ENCODE peak calls at places on chromosome X, in four cellular contexts. G is stimulated activated CD4-positive, alpha-beta T cell treated with anti-CD3 and anti-CD28 coated beads, Interleukin-15, amount 100 ng/mL, for 48 hours; M is MV-4-11; Q is thoracic aorta. A is an unnamed sample.
A peak's percentile ranks its signal among the peaks of the same experiment; 100 is the strongest.

GRCh38 chrX:137051978-137052640 is 18.3 kb upstream of the GPR101 start:
- DNase-seq in G (peak; percentile 59), M (no peak), Q (no peak), A (peak; percentile 61)

GRCh38 chrX:120769576-120770341 is 105.9 kb downstream of the CT47B1 start:
- DNase-seq in Q (no peak), G (no peak), M (peak; percentile 49), A (no peak)

GRCh38 chrX:123835661-123836371 is 24.0 kb upstream of the XIAP start:
- DNase-seq in G (peak; percentile 20), Q (no peak), M (peak; percentile 66), A (no peak)

GRCh38 chrX:102684772-102685520 is 27.3 kb upstream of the GPRASP2 start:
- DNase-seq in Q (no peak), G (no peak), M (peak; percentile 1), A (no peak)

GRCh38 chrX:30673884-30674598 is 20.8 kb downstream of the GK start:
- DNase-seq in G (no peak), M (no peak), Q (no peak), A (no peak)

GRCh38 chrX:1576201-1577101 is 15.0 kb upstream of the AKAP17A start:
- DNase-seq in M (no peak), G (no peak), Q (no peak), A (no peak)

GRCh38 chrX:10615931-10616780 is 4.2 kb downstream of the MID1 start:
- DNase-seq in Q (no peak), M (peak; percentile 2), G (no peak), A (no peak)

GRCh38 chrX:152619897-152620296 is 17.8 kb upstream of the GABRQ start:
- DNase-seq in Q (no peak), G (no peak), M (no peak), A (no peak)

GRCh38 chrX:44996282-44996681 is 123.3 kb downstream of the KDM6A start:
- DNase-seq in G (no peak), M (no peak), Q (no peak), A (no peak)

GRCh38 chrX:19751068-19751467 is 136.3 kb downstream of the SH3KBP1 start:
- DNase-seq in Q (no peak), G (no peak), M (no peak), A (no peak)

GRCh38 chrX:1398431-1399340 is 6.8 kb upstream of the SLC25A6 start:
- DNase-seq in G (no peak), M (no peak), Q (no peak), A (no peak)

GRCh38 chrX:49988128-49988527 is 65.7 kb downstream of the CLCN5 start:
- DNase-seq in G (no peak), M (peak; percentile 11), Q (no peak), A (no peak)

GRCh38 chrX:18885317-18886004 is 98.5 kb downstream of the PHKA2 start:
- DNase-seq in M (peak; percentile 3), G (no peak), Q (no peak), A (no peak)

GRCh38 chrX:100658936-100659335 is 14.9 kb downstream of the SRPX2 start:
- DNase-seq in M (no peak), Q (no peak), G (no peak), A (no peak)

GRCh38 chrX:48789366-48790220 is 3.2 kb downstream of the GATA1 start:
- DNase-seq in Q (no peak), M (no peak), G (no peak), A (no peak)

GRCh38 chrX:25015486-25016360 is at the start of gene ARX:
- DNase-seq in G (peak; percentile 16), M (no peak), Q (no peak), A (no peak)

GRCh38 chrX:20116087-20116574 is 576 bp downstream of the MAP7D2 start:
- DNase-seq in Q (no peak), M (no peak), G (no peak), A (no peak)

GRCh38 chrX:253451-254297 is 27.5 kb upstream of the PLCXD1 start:
- DNase-seq in Q (no peak), G (no peak), M (no peak), A (no peak)

GRCh38 chrX:23937100-23937499 is 29.3 kb downstream of the CXorf58 start:
- DNase-seq in G (no peak), M (no peak), Q (no peak), A (no peak)

GRCh38 chrX:3299626-3300025 is 46.8 kb downstream of the MXRA5 start:
- DNase-seq in M (no peak), Q (no peak), G (no peak), A (no peak)

GRCh38 chrX:130299279-130300009 is 30.7 kb upstream of the ZNF280C start:
- DNase-seq in Q (no peak), G (no peak), M (no peak), A (no peak)

GRCh38 chrX:149374751-149375150 is 130.4 kb downstream of the IDS start:
- DNase-seq in G (no peak), Q (no peak), M (no peak), A (no peak)

GRCh38 chrX:48683411-48683982 is at the start of gene WAS:
- DNase-seq in Q (no peak), M (peak; percentile 88), G (peak; percentile 36), A (no peak)

GRCh38 chrX:19332983-19333382 is 10.7 kb upstream of the PDHA1 start:
- DNase-seq in G (no peak), M (no peak), Q (no peak), A (no peak)

GRCh38 chrX:68714856-68715255 is 67.4 kb downstream of the STARD8 start:
- DNase-seq in Q (no peak), M (no peak), G (no peak), A (no peak)

GRCh38 chrX:64151911-64152310 is 53.6 kb downstream of the AMER1 start:
- DNase-seq in G (no peak), M (no peak), Q (no peak), A (no peak)

GRCh38 chrX:2608638-2609430 is 82.3 kb upstream of the CD99 start:
- DNase-seq in M (no peak), G (peak; percentile 77), Q (peak; percentile 15), A (peak; percentile 75)

GRCh38 chrX:13311560-13311959 is 8.3 kb downstream of the ATXN3L start:
- DNase-seq in M (no peak), G (no peak), Q (no peak), A (no peak)

GRCh38 chrX:13816899-13817298 is at the start of gene GPM6B:
- DNase-seq in G (no peak), M (no peak), Q (no peak), A (no peak)

GRCh38 chrX:153338836-153339235 is 4.9 kb downstream of the ZNF275 start:
- DNase-seq in Q (no peak), M (peak; percentile 22), G (no peak), A (no peak)

GRCh38 chrX:136156560-136157117 is 9.3 kb downstream of the FHL1 start:
- DNase-seq in G (no peak), Q (no peak), M (no peak), A (no peak)

GRCh38 chrX:70988425-70988824 is 57.5 kb upstream of the SLC7A3 start:
- DNase-seq in G (no peak), Q (no peak), M (no peak), A (no peak)

GRCh38 chrX:70446380-70447350 is 2.0 kb downstream of the DLG3 start:
- DNase-seq in G (no peak), Q (no peak), M (no peak), A (no peak)

GRCh38 chrX:13620202-13620601 is 32.7 kb upstream of the TCEANC start:
- DNase-seq in G (no peak), M (no peak), Q (no peak), A (no peak)

GRCh38 chrX:118520206-118520857 is 24.7 kb downstream of the DOCK11 start:
- DNase-seq in G (no peak), M (no peak), Q (no peak), A (no peak)

GRCh38 chrX:38868941-38869378 is 67.7 kb downstream of the MID1IP1 start:
- DNase-seq in M (peak; percentile 80), G (no peak), Q (peak; percentile 4), A (no peak)

GRCh38 chrX:11446331-11446730 is 153.1 kb downstream of the AMELX start:
- DNase-seq in Q (no peak), M (no peak), G (no peak), A (no peak)

GRCh38 chrX:130171446-130172126 is at the start of gene RAB33A:
- DNase-seq in G (no peak), Q (no peak), M (peak; percentile 32), A (no peak)